ENCODE peak calls at places on chromosome 18, in six cellular contexts. Y is right atrium auricular region, M is tibial nerve, Z is psoas muscle, S is stomach, I is uterus. H is an unnamed sample.

GRCh38 chr18:51194604-51195003 is 2.9 kb downstream of the MEX3C start:
- DNase-seq in I (no peak), Y (no peak), M (no peak), S (no peak), Z (no peak), H (no peak)

GRCh38 chr18:48197819-48198218 is 211.4 kb downstream of the ZBTB7C start:
- DNase-seq in Z (no peak), I (no peak), Y (no peak), M (no peak), S (no peak), H (no peak)

GRCh38 chr18:55272510-55273243 is 313.4 kb upstream of the CCDC68 start:
- DNase-seq in Y (peak; percentile 63), I (no peak), S (no peak), Z (no peak), M (no peak), H (no peak)

GRCh38 chr18:6610436-6610835 is 119.1 kb upstream of the ARHGAP28 start:
- DNase-seq in Z (no peak), M (no peak), S (no peak), Y (no peak), I (no peak), H (no peak)

GRCh38 chr18:4096501-4096900 is 358.6 kb downstream of the DLGAP1 start:
- DNase-seq in M (no peak), Z (no peak), I (no peak), S (no peak), Y (no peak), H (no peak)

GRCh38 chr18:13370995-13371625 is 152.6 kb downstream of the LDLRAD4 start:
- DNase-seq in I (no peak), M (no peak), Z (no peak), S (no peak), Y (peak; percentile 52), H (no peak)

GRCh38 chr18:79387615-79388014 is 8.1 kb upstream of the NFATC1 start:
- DNase-seq in Y (no peak), M (no peak), I (no peak), Z (no peak), S (no peak), H (no peak)

GRCh38 chr18:12391487-12392136 is 14.6 kb upstream of the AFG3L2 start:
- DNase-seq in I (peak; percentile 64), S (peak; percentile 61), Z (peak; percentile 56), M (no peak), Y (no peak), H (peak; percentile 57)

GRCh38 chr18:58584219-58585127 is 44.4 kb downstream of the ALPK2 start:
- DNase-seq in M (no peak), Z (no peak), Y (no peak), I (no peak), S (no peak), H (no peak)

GRCh38 chr18:74748809-74749208 is 151.1 kb downstream of the ZNF407 start:
- DNase-seq in M (no peak), Z (no peak), Y (no peak), S (no peak), I (no peak), H (no peak)

GRCh38 chr18:39051013-39051412 is 1485.4 kb upstream of the CELF4 start:
- DNase-seq in S (no peak), M (no peak), Y (no peak), I (no peak), Z (no peak), H (no peak)

GRCh38 chr18:66616523-66616983 is 12.7 kb upstream of the CDH19 start:
- DNase-seq in M (no peak), S (no peak), Z (no peak), Y (no peak), I (no peak), H (peak; percentile 21)

GRCh38 chr18:50038448-50038847 is 156.5 kb downstream of the MYO5B start:
- DNase-seq in I (no peak), Z (no peak), S (no peak), Y (no peak), M (no peak), H (no peak)

GRCh38 chr18:48023334-48024008 is 93.0 kb upstream of the SMAD2 start:
- DNase-seq in S (peak; percentile 53), I (no peak), Y (no peak), Z (no peak), M (no peak), H (peak; percentile 85)

GRCh38 chr18:63970803-63971191 is 916 bp downstream of the SERPINB8 start:
- DNase-seq in Y (no peak), Z (peak; percentile 66), M (peak; percentile 23), I (peak; percentile 36), S (no peak), H (no peak)

GRCh38 chr18:79587298-79588125 is 92.1 kb upstream of the CTDP1 start:
- DNase-seq in Z (peak; percentile 46), M (peak; percentile 12), S (no peak), Y (no peak), I (peak; percentile 15), H (no peak)

GRCh38 chr18:76428396-76429261 is 66.4 kb downstream of the ZNF516 start:
- DNase-seq in Y (no peak), Z (no peak), M (no peak), I (peak; percentile 62), S (no peak), H (no peak)

GRCh38 chr18:59573962-59574361 is 123.3 kb downstream of the CCBE1 start:
- DNase-seq in M (no peak), Y (no peak), I (no peak), Z (no peak), S (no peak), H (no peak)

GRCh38 chr18:10681581-10682367 is 155.9 kb downstream of the NAPG start:
- DNase-seq in S (no peak), Z (no peak), M (no peak), I (no peak), Y (no peak), H (no peak)

GRCh38 chr18:10687161-10687925 is 161.5 kb downstream of the NAPG start:
- DNase-seq in M (no peak), S (no peak), Z (no peak), I (no peak), Y (no peak), H (no peak)

GRCh38 chr18:10685484-10685883 is 159.7 kb downstream of the NAPG start:
- DNase-seq in Y (no peak), I (no peak), M (no peak), S (no peak), Z (no peak), H (no peak)

DNA sequence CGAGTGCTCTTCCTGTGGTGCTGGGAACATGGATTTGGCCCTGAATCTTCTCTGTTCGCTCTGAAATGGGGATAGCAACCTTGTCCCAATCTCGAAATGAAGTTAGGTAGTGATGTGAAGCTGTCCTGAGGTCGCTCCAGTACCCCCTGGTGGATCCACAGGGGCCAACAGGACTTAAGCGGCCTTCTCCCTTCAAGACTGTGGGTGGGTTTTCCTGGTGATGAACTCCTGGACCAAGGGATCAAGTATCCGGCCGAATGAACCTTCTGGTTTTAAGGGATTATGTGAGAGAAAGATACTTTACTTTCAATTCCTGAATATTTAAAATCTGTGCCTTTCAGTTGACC is 156.5 kb downstream of the NAPG start:
- DNase-seq in Z (no peak), M (no peak), Y (no peak), S (no peak), I (no peak), H (no peak)
- TF ChIP-seq CTCF in Z (no peak), M (no peak), Y (no peak), S (no peak), I (no peak), H (no peak)

GRCh38 chr18:68441241-68441640 is 273.7 kb downstream of the TMX3 start:
- DNase-seq in Y (no peak), Z (no peak), I (no peak), M (no peak), S (no peak), H (peak; percentile 38)

GRCh38 chr18:68439672-68440071 is 275.2 kb downstream of the TMX3 start:
- DNase-seq in I (no peak), Y (no peak), S (no peak), Z (no peak), M (no peak), H (no peak)

GRCh38 chr18:68438983-68439382 is 275.9 kb downstream of the TMX3 start:
- DNase-seq in S (no peak), M (no peak), Y (peak; percentile 61), I (no peak), Z (no peak), H (no peak)

GRCh38 chr18:68438536-68438935 is 276.4 kb downstream of the TMX3 start:
- DNase-seq in I (no peak), M (no peak), Z (no peak), S (no peak), Y (no peak), H (no peak)

DNA sequence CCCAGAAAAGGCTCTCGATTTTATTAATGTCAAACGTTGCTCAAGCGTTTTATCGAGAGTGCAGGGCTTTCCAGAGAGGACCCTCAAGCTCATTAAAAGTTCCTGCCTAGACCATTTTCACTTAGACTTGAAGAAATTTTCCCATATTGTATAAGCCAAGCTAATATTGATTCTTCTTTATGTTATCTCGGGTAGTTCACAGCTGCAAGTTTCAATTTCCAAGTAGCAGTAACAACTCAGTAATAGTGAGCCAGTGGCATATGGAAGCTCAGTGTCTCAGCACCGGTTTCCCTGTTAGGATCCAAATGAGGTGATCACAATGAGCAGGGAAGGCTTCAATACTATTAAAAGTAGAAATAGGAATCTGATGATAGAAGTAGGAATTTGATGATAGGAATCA is 274.5 kb downstream of the TMX3 start:
- DNase-seq in Z (no peak), I (no peak), Y (no peak), S (no peak), M (no peak), H (no peak)
- H3K4me1 ChIP-seq in Z (no peaks in the 10 kb centered on the region), I (no peaks in the 10 kb centered on the region), Y (no peaks in the 10 kb centered on the region), S (no peaks in the 10 kb centered on the region), M (peaks cover 3% of the 10 kb centered on the region), H (no peaks in the 10 kb centered on the region)

DNA sequence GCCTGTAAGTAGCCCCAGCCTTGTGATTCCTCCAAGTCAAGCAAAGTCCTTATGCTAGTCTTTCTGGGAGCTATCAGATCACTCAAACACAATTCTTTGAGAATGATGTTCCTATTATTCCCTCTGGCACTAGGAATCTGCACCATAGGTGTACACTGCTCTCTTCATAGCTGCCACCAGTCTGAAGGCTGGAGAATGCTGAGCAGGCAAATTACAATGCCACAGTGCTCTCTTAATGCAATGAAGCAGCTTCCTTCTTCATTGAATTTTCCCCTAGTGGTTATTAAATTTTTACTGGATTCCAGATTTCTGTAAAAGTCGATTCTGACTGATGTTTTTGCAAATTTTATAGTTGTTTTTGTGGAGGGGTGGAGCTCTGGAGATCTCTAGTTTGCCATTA is 84.8 kb downstream of the CCDC178 start:
- DNase-seq in S (no peak), Z (no peak), M (no peak), Y (no peak), I (no peak), H (no peak)
- TF ChIP-seq CTCF in S (no peak), Z (no peak), M (no peak), Y (no peak), I (no peak), H (no peak)

GRCh38 chr18:37064187-37064586 is 235.3 kb downstream of the KIAA1328 start:
- DNase-seq in Z (no peak), M (no peak), S (no peak), Y (no peak), I (no peak), H (no peak)
- H3K4me1 ChIP-seq in Z (no peaks in the 10 kb centered on the region), M (no peaks in the 10 kb centered on the region), S (peaks cover 8% of the 10 kb centered on the region), Y (no peaks in the 10 kb centered on the region), I (no peaks in the 10 kb centered on the region), H (no peaks in the 10 kb centered on the region)

H was measured in BE2C.